ENCODE peak calls at places on chromosomes 11 and 22, in five cellular contexts. U, K, H, B and R are unnamed samples.

GRCh38 chr22:45891996-45892621 is 84.9 kb downstream of the WNT7B start:
- DNase-seq in U (peak; percentile 81), K (no peak), H (peak; percentile 56), B (no peak), R (no peak)

GRCh38 chr11:959608-960007 is 33.9 kb downstream of the AP2A2 start:
- DNase-seq in U (no peak), K (no peak), H (peak; percentile 21), B (no peak), R (no peak)

GRCh38 chr11:94926271-94926625 is 47.1 kb downstream of the CWC15 start:
- DNase-seq in U (no peak), K (no peak), H (no peak), B (peak; percentile 4), R (no peak)

GRCh38 chr11:116215471-116216113 is 557.2 kb downstream of the BUD13 start:
- DNase-seq in U (no peak), K (no peak), H (no peak), B (no peak), R (no peak)

GRCh38 chr22:45179276-45180049 is 15.7 kb downstream of the NUP50 start:
- DNase-seq in U (peak; percentile 43), K (no peak), H (peak; percentile 63), B (no peak), R (no peak)

GRCh38 chr11:123480290-123480815 is 50.3 kb downstream of the GRAMD1B start:
- DNase-seq in U (peak; percentile 85), K (no peak), H (no peak), B (no peak), R (no peak)

GRCh38 chr11:65381721-65382035 is 768 bp downstream of the SLC25A45 start:
- DNase-seq in U (no peak), K (peak; percentile 65), H (no peak), B (no peak), R (no peak)

GRCh38 chr11:17273668-17274321 is 2.7 kb upstream of the NUCB2 start:
- DNase-seq in U (peak; percentile 81), K (no peak), H (no peak), B (peak; percentile 11), R (peak; percentile 25)

GRCh38 chr11:93505703-93506102 is 37.5 kb downstream of the SMCO4 start:
- DNase-seq in U (no peak), K (no peak), H (no peak), B (no peak), R (no peak)

GRCh38 chr11:93756748-93757147 is 15.3 kb downstream of the C11orf54 start:
- DNase-seq in U (no peak), K (no peak), H (no peak), B (no peak), R (no peak)

GRCh38 chr11:32080381-32080980 is 10.4 kb upstream of the RCN1 start:
- DNase-seq in U (no peak), K (no peak), H (no peak), B (no peak), R (no peak)